ENCODE peak calls at places on chromosome 5, in eight cellular contexts. O is upper lobe of left lung, Y is smooth muscle cell of the brain vasculature, K is bronchial epithelial cell, M is NCI-H1092 treated with DMSO at 0.1 percent for 48 hours, P is kidney epithelial cell, R is ureter, N is fibroblast of the aortic adventitia. B is an unnamed sample.

GRCh38 chr5:34976347-34976746 is 47.0 kb downstream of the DNAJC21 start:
- DNase-seq in O (no peak), Y (no peak), K (no peak), M (no peak), P (no peak), R (no peak), N (no peak), B (no peak)

GRCh38 chr5:65883461-65883860 is 42.9 kb upstream of the ERBIN start:
- DNase-seq in O (no peak), Y (no peak), K (no peak), M (no peak), P (no peak), R (no peak), N (no peak), B (no peak)

GRCh38 chr5:180785794-180786221 is 16.8 kb downstream of the MGAT1 start:
- DNase-seq in O (no peak), Y (no peak), K (peak), M (no peak), P (no peak), R (peak), N (peak), B (no peak)

GRCh38 chr5:98397081-98397480 is 376.4 kb upstream of the RGMB start:
- DNase-seq in O (no peak), Y (no peak), K (no peak), M (no peak), P (no peak), R (no peak), N (peak), B (no peak)

GRCh38 chr5:121987685-121988073 is 25.9 kb downstream of the SRFBP1 start:
- DNase-seq in O (no peak), Y (no peak), K (no peak), M (no peak), P (no peak), R (no peak), N (no peak), B (no peak)

GRCh38 chr5:172496671-172497371 is 42.5 kb upstream of the SH3PXD2B start:
- DNase-seq in O (no peak), Y (no peak), K (no peak), M (no peak), P (no peak), R (peak), N (peak), B (no peak)

GRCh38 chr5:59608745-59609144 is 284.8 kb downstream of the PDE4D start:
- DNase-seq in O (no peak), Y (no peak), K (no peak), M (no peak), P (no peak), R (no peak), N (no peak), B (no peak)

GRCh38 chr5:179805529-179806249 is 977 bp downstream of the MGAT4B start:
- DNase-seq in O (no peak), Y (no peak), K (no peak), M (no peak), P (no peak), R (peak), N (no peak), B (no peak)

GRCh38 chr5:61811052-61811451 is 479.0 kb downstream of the ZSWIM6 start:
- DNase-seq in O (no peak), Y (no peak), K (peak), M (no peak), P (no peak), R (no peak), N (no peak), B (no peak)

GRCh38 chr5:50799596-50799995 is 133.2 kb downstream of the PARP8 start:
- DNase-seq in O (no peak), Y (no peak), K (no peak), M (no peak), P (no peak), R (no peak), N (no peak), B (no peak)

GRCh38 chr5:161966544-161966943 is 101.0 kb upstream of the GABRG2 start:
- DNase-seq in O (no peak), Y (no peak), K (peak), M (no peak), P (no peak), R (no peak), N (no peak), B (no peak)

GRCh38 chr5:166883016-166883415 is 1408.4 kb upstream of the WWC1 start:
- DNase-seq in O (no peak), Y (no peak), K (peak), M (no peak), P (peak), R (no peak), N (peak), B (no peak)

GRCh38 chr5:137572042-137572695 is 73.0 kb upstream of the SPOCK1 start:
- DNase-seq in O (no peak), Y (no peak), K (peak), M (no peak), P (no peak), R (no peak), N (no peak), B (no peak)

GRCh38 chr5:37064442-37064841 is 184.7 kb downstream of the CPLANE1 start:
- DNase-seq in O (no peak), Y (no peak), K (no peak), M (no peak), P (no peak), R (no peak), N (no peak), B (no peak)

GRCh38 chr5:57862471-57863282 is 380.1 kb upstream of the ACTBL2 start:
- DNase-seq in O (no peak), Y (no peak), K (peak), M (no peak), P (no peak), R (peak), N (peak), B (no peak)